ENCODE peak calls at places on chromosome 10, in six cellular contexts. One of them, this sample, is unnamed.
A peak's percentile ranks its signal among the peaks of the same experiment; 100 is the strongest.

GRCh38 chr10:17278607-17279240 is 50.7 kb downstream of the VIM start:
- DNase-seq in T-helper 9 cell: no peak
- DNase-seq in H7: no peak
- DNase-seq in GM12865: no peak
- DNase-seq in AG04450: no peak
- DNase-seq in stimulated activated naive CD8-positive, alpha-beta T cell treated with anti-CD3 and anti-CD28 coated beads, Interleukin-15, Interleukin-2, amounts not matched to agents 100 U/mL and 50 U/mL, for 24 hours: no peak
- DNase-seq in this sample: no peak

GRCh38 chr10:102593804-102594079 is 50.5 kb upstream of the TRIM8 start:
- DNase-seq in T-helper 9 cell: no peak
- DNase-seq in H7: peak; percentile 7
- DNase-seq in GM12865: no peak
- DNase-seq in AG04450: no peak
- DNase-seq in stimulated activated naive CD8-positive, alpha-beta T cell treated with anti-CD3 and anti-CD28 coated beads, Interleukin-15, Interleukin-2, amounts not matched to agents 100 U/mL and 50 U/mL, for 24 hours: no peak
- DNase-seq in this sample: no peak

GRCh38 chr10:71979692-71980062 is 15.5 kb downstream of the CHST3 start:
- DNase-seq in T-helper 9 cell: no peak
- DNase-seq in H7: peak; percentile 13
- DNase-seq in GM12865: no peak
- DNase-seq in AG04450: no peak
- DNase-seq in stimulated activated naive CD8-positive, alpha-beta T cell treated with anti-CD3 and anti-CD28 coated beads, Interleukin-15, Interleukin-2, amounts not matched to agents 100 U/mL and 50 U/mL, for 24 hours: no peak
- DNase-seq in this sample: no peak

GRCh38 chr10:129631011-129631410 is 164.0 kb downstream of the MGMT start:
- DNase-seq in T-helper 9 cell: no peak
- DNase-seq in H7: no peak
- DNase-seq in GM12865: no peak
- DNase-seq in AG04450: no peak
- DNase-seq in stimulated activated naive CD8-positive, alpha-beta T cell treated with anti-CD3 and anti-CD28 coated beads, Interleukin-15, Interleukin-2, amounts not matched to agents 100 U/mL and 50 U/mL, for 24 hours: no peak
- DNase-seq in this sample: no peak

GRCh38 chr10:70781461-70782051 is 3.6 kb downstream of the TBATA start:
- DNase-seq in T-helper 9 cell: no peak
- DNase-seq in H7: peak; percentile 16
- DNase-seq in GM12865: no peak
- DNase-seq in AG04450: no peak
- DNase-seq in stimulated activated naive CD8-positive, alpha-beta T cell treated with anti-CD3 and anti-CD28 coated beads, Interleukin-15, Interleukin-2, amounts not matched to agents 100 U/mL and 50 U/mL, for 24 hours: no peak
- DNase-seq in this sample: no peak

GRCh38 chr10:48377751-48378585 is 71.5 kb downstream of the MAPK8 start:
- DNase-seq in T-helper 9 cell: no peak
- DNase-seq in H7: no peak
- DNase-seq in GM12865: no peak
- DNase-seq in AG04450: no peak
- DNase-seq in stimulated activated naive CD8-positive, alpha-beta T cell treated with anti-CD3 and anti-CD28 coated beads, Interleukin-15, Interleukin-2, amounts not matched to agents 100 U/mL and 50 U/mL, for 24 hours: no peak
- DNase-seq in this sample: no peak

GRCh38 chr10:113045155-113046055 is 95.4 kb downstream of the TCF7L2 start:
- DNase-seq in T-helper 9 cell: no peak
- DNase-seq in H7: no peak
- DNase-seq in GM12865: no peak
- DNase-seq in AG04450: peak; percentile 60
- DNase-seq in stimulated activated naive CD8-positive, alpha-beta T cell treated with anti-CD3 and anti-CD28 coated beads, Interleukin-15, Interleukin-2, amounts not matched to agents 100 U/mL and 50 U/mL, for 24 hours: no peak
- DNase-seq in this sample: no peak

GRCh38 chr10:12709516-12709915 is 292.0 kb downstream of the CCDC3 start:
- DNase-seq in T-helper 9 cell: no peak
- DNase-seq in H7: no peak
- DNase-seq in GM12865: no peak
- DNase-seq in AG04450: no peak
- DNase-seq in stimulated activated naive CD8-positive, alpha-beta T cell treated with anti-CD3 and anti-CD28 coated beads, Interleukin-15, Interleukin-2, amounts not matched to agents 100 U/mL and 50 U/mL, for 24 hours: no peak
- DNase-seq in this sample: no peak

GRCh38 chr10:44042926-44043602 is 341.8 kb downstream of the CXCL12 start:
- DNase-seq in T-helper 9 cell: no peak
- DNase-seq in H7: no peak
- DNase-seq in GM12865: no peak
- DNase-seq in AG04450: no peak
- DNase-seq in stimulated activated naive CD8-positive, alpha-beta T cell treated with anti-CD3 and anti-CD28 coated beads, Interleukin-15, Interleukin-2, amounts not matched to agents 100 U/mL and 50 U/mL, for 24 hours: no peak
- DNase-seq in this sample: no peak

GRCh38 chr10:124319926-124320391 is 98.8 kb downstream of the OAT start:
- DNase-seq in T-helper 9 cell: no peak
- DNase-seq in H7: no peak
- DNase-seq in GM12865: no peak
- DNase-seq in AG04450: no peak
- DNase-seq in stimulated activated naive CD8-positive, alpha-beta T cell treated with anti-CD3 and anti-CD28 coated beads, Interleukin-15, Interleukin-2, amounts not matched to agents 100 U/mL and 50 U/mL, for 24 hours: no peak
- DNase-seq in this sample: no peak

GRCh38 chr10:33315891-33316290 is 18.6 kb downstream of the NRP1 start:
- DNase-seq in T-helper 9 cell: no peak
- DNase-seq in H7: no peak
- DNase-seq in GM12865: no peak
- DNase-seq in AG04450: no peak
- DNase-seq in stimulated activated naive CD8-positive, alpha-beta T cell treated with anti-CD3 and anti-CD28 coated beads, Interleukin-15, Interleukin-2, amounts not matched to agents 100 U/mL and 50 U/mL, for 24 hours: no peak
- DNase-seq in this sample: no peak

GRCh38 chr10:129711261-129711660 is 244.2 kb downstream of the MGMT start:
- DNase-seq in T-helper 9 cell: no peak
- DNase-seq in H7: peak; percentile 85
- DNase-seq in GM12865: no peak
- DNase-seq in AG04450: no peak
- DNase-seq in stimulated activated naive CD8-positive, alpha-beta T cell treated with anti-CD3 and anti-CD28 coated beads, Interleukin-15, Interleukin-2, amounts not matched to agents 100 U/mL and 50 U/mL, for 24 hours: no peak
- DNase-seq in this sample: no peak

GRCh38 chr10:114623661-114624294 is 34.3 kb downstream of the ABLIM1 start:
- DNase-seq in T-helper 9 cell: no peak
- DNase-seq in H7: peak; percentile 19
- DNase-seq in GM12865: no peak
- DNase-seq in AG04450: peak; percentile 65
- DNase-seq in stimulated activated naive CD8-positive, alpha-beta T cell treated with anti-CD3 and anti-CD28 coated beads, Interleukin-15, Interleukin-2, amounts not matched to agents 100 U/mL and 50 U/mL, for 24 hours: no peak
- DNase-seq in this sample: no peak

This sample was measured in anterior cingulate cortex.